ENCODE peak calls at places on chromosomes 16 and 17, in six cellular contexts. One of them, this sample, is unnamed.

GRCh38 chr17:67316776-67317175 is 49.6 kb downstream of the PSMD12 start:
- DNase-seq in CD8-positive, alpha-beta memory T cell: no peak
- DNase-seq in mucosa of descending colon: no peak
- DNase-seq in hepatocyte: no peak
- DNase-seq in lung: no peak
- DNase-seq in kidney epithelial cell: no peak
- DNase-seq in this sample: no peak

GRCh38 chr16:82801361-82801760 is 174.6 kb downstream of the CDH13 start:
- DNase-seq in CD8-positive, alpha-beta memory T cell: no peak
- DNase-seq in mucosa of descending colon: no peak
- DNase-seq in hepatocyte: no peak
- DNase-seq in lung: no peak
- DNase-seq in kidney epithelial cell: peak; percentile 1
- DNase-seq in this sample: no peak

GRCh38 chr16:49834496-49835009 is 21.4 kb downstream of the ZNF423 start:
- DNase-seq in CD8-positive, alpha-beta memory T cell: no peak
- DNase-seq in mucosa of descending colon: peak; percentile 50
- DNase-seq in hepatocyte: peak; percentile 87
- DNase-seq in lung: no peak
- DNase-seq in kidney epithelial cell: no peak
- DNase-seq in this sample: no peak

GRCh38 chr17:34306466-34306865 is 12.8 kb upstream of the CCL8 start:
- DNase-seq in CD8-positive, alpha-beta memory T cell: no peak
- DNase-seq in mucosa of descending colon: no peak
- DNase-seq in hepatocyte: peak; percentile 37
- DNase-seq in lung: peak; percentile 40
- DNase-seq in kidney epithelial cell: no peak
- DNase-seq in this sample: no peak

GRCh38 chr17:14010999-14011692 is 58.2 kb upstream of the COX10 start:
- DNase-seq in CD8-positive, alpha-beta memory T cell: no peak
- DNase-seq in mucosa of descending colon: no peak
- DNase-seq in hepatocyte: no peak
- DNase-seq in lung: no peak
- DNase-seq in kidney epithelial cell: no peak
- DNase-seq in this sample: no peak

GRCh38 chr17:31740611-31741082 is 118.4 kb downstream of the COPRS start:
- DNase-seq in CD8-positive, alpha-beta memory T cell: no peak
- DNase-seq in mucosa of descending colon: no peak
- DNase-seq in hepatocyte: peak; percentile 49
- DNase-seq in lung: no peak
- DNase-seq in kidney epithelial cell: no peak
- DNase-seq in this sample: no peak

GRCh38 chr17:45129426-45129939 is 2.8 kb downstream of the PLCD3 start:
- DNase-seq in CD8-positive, alpha-beta memory T cell: no peak
- DNase-seq in mucosa of descending colon: peak; percentile 60
- DNase-seq in hepatocyte: peak; percentile 89
- DNase-seq in lung: no peak
- DNase-seq in kidney epithelial cell: no peak
- DNase-seq in this sample: peak; percentile 89

GRCh38 chr16:74107795-74108610 is 188.6 kb upstream of the PSMD7 start:
- DNase-seq in CD8-positive, alpha-beta memory T cell: no peak
- DNase-seq in mucosa of descending colon: peak; percentile 71
- DNase-seq in hepatocyte: peak; percentile 60
- DNase-seq in lung: peak; percentile 53
- DNase-seq in kidney epithelial cell: peak; percentile 2
- DNase-seq in this sample: peak; percentile 61

GRCh38 chr17:57284984-57285646 is 28.8 kb downstream of the MSI2 start:
- DNase-seq in CD8-positive, alpha-beta memory T cell: peak; percentile 33
- DNase-seq in mucosa of descending colon: peak; percentile 12
- DNase-seq in hepatocyte: no peak
- DNase-seq in lung: no peak
- DNase-seq in kidney epithelial cell: no peak
- DNase-seq in this sample: peak; percentile 65

DNA sequence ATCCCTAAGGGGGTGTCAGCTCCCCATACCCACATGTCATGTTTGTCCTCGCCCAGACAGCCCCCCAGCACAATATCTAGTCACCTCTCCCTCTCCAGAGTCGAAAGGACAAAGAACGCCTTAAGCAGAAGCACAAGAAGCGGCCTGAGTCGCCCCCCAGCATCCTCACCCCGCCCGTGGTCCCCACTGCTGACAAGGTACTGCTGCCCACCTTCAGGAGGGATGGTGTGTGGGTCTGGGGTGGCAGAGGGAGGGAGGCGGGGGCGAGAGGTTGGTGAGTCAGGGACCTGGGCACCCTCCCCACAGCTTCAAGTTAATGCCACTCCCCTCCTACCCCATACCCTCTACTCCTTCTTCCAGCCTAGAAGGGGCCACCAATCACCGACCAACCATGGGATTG is 7.5 kb downstream of the MLLT6 start:
- DNase-seq in CD8-positive, alpha-beta memory T cell: no peak
- DNase-seq in mucosa of descending colon: no peak
- DNase-seq in hepatocyte: no peak
- DNase-seq in lung: no peak
- DNase-seq in kidney epithelial cell: no peak
- DNase-seq in this sample: no peak
- H3K36me3 ChIP-seq in CD8-positive, alpha-beta memory T cell: peaks cover 90% of the 10 kb centered on the region
- H3K36me3 ChIP-seq in mucosa of descending colon: no peaks in the 10 kb centered on the region
- H3K36me3 ChIP-seq in hepatocyte: no peaks in the 10 kb centered on the region
- H3K36me3 ChIP-seq in lung: peaks cover 18% of the 10 kb centered on the region
- H3K36me3 ChIP-seq in kidney epithelial cell: peaks cover 4% of the 10 kb centered on the region
- H3K36me3 ChIP-seq in this sample: peaks cover 54% of the 10 kb centered on the region

GRCh38 chr16:513950-514349 is 13.6 kb upstream of the CAPN15 start:
- DNase-seq in CD8-positive, alpha-beta memory T cell: no peak
- DNase-seq in mucosa of descending colon: no peak
- DNase-seq in hepatocyte: no peak
- DNase-seq in lung: no peak
- DNase-seq in kidney epithelial cell: no peak
- DNase-seq in this sample: no peak

GRCh38 chr16:518858-519257 is 8.7 kb upstream of the CAPN15 start:
- DNase-seq in CD8-positive, alpha-beta memory T cell: no peak
- DNase-seq in mucosa of descending colon: no peak
- DNase-seq in hepatocyte: no peak
- DNase-seq in lung: no peak
- DNase-seq in kidney epithelial cell: no peak
- DNase-seq in this sample: no peak

GRCh38 chr16:512802-513201 is 14.7 kb upstream of the CAPN15 start:
- DNase-seq in CD8-positive, alpha-beta memory T cell: no peak
- DNase-seq in mucosa of descending colon: no peak
- DNase-seq in hepatocyte: no peak
- DNase-seq in lung: no peak
- DNase-seq in kidney epithelial cell: no peak
- DNase-seq in this sample: no peak

GRCh38 chr16:515175-515962 is 12.1 kb upstream of the CAPN15 start:
- DNase-seq in CD8-positive, alpha-beta memory T cell: no peak
- DNase-seq in mucosa of descending colon: no peak
- DNase-seq in hepatocyte: no peak
- DNase-seq in lung: no peak
- DNase-seq in kidney epithelial cell: no peak
- DNase-seq in this sample: no peak

DNA sequence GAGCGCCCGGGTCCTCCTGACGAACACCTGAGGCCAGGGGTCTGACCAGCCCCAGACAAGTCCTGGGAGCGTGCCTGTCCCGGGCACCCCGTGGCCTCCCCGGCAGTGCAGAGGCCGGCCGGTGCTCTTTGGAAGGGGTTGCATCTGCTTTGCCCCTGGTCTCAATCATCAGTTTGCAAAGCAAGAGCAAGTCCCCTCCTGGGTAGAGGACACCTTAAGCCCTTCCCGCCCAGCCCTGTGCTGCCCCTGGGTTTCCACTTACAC is 11.6 kb upstream of the CAPN15 start:
- DNase-seq in CD8-positive, alpha-beta memory T cell: no peak
- DNase-seq in mucosa of descending colon: no peak
- DNase-seq in hepatocyte: no peak
- DNase-seq in lung: no peak
- DNase-seq in kidney epithelial cell: no peak
- DNase-seq in this sample: no peak
- H3K36me3 ChIP-seq in CD8-positive, alpha-beta memory T cell: no peaks in the 10 kb centered on the region
- H3K36me3 ChIP-seq in mucosa of descending colon: no peaks in the 10 kb centered on the region
- H3K36me3 ChIP-seq in hepatocyte: no peaks in the 10 kb centered on the region
- H3K36me3 ChIP-seq in lung: no peaks in the 10 kb centered on the region
- H3K36me3 ChIP-seq in kidney epithelial cell: no peaks in the 10 kb centered on the region
- H3K36me3 ChIP-seq in this sample: peaks cover 68% of the 10 kb centered on the region

DNA sequence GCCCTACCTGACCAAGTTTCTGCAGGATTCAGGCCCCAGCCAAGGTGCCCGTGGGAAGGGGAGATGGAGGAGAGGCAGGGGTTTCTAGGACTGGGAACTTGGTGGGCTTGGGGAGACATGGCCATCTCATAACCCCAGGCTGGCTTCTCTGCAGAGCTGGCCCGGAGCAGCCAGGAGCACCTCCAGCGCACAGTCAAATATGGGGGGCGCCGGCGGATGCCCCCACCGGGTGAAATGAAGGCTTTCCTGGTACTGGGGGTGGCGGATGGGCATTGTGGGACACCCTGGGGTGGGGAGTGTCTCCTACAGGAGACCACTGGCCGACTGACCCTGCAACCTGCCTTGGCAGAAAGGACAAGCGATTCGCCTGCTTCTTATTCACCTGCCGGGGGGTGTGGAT is 9.2 kb upstream of the SMIM5 start:
- DNase-seq in CD8-positive, alpha-beta memory T cell: no peak
- DNase-seq in mucosa of descending colon: no peak
- DNase-seq in hepatocyte: no peak
- DNase-seq in lung: no peak
- DNase-seq in kidney epithelial cell: no peak
- DNase-seq in this sample: no peak
- H3K36me3 ChIP-seq in CD8-positive, alpha-beta memory T cell: no peaks in the 10 kb centered on the region
- H3K36me3 ChIP-seq in mucosa of descending colon: no peaks in the 10 kb centered on the region
- H3K36me3 ChIP-seq in hepatocyte: no peaks in the 10 kb centered on the region
- H3K36me3 ChIP-seq in lung: no peaks in the 10 kb centered on the region
- H3K36me3 ChIP-seq in kidney epithelial cell: no peaks in the 10 kb centered on the region
- H3K36me3 ChIP-seq in this sample: peaks cover 4% of the 10 kb centered on the region

DNA sequence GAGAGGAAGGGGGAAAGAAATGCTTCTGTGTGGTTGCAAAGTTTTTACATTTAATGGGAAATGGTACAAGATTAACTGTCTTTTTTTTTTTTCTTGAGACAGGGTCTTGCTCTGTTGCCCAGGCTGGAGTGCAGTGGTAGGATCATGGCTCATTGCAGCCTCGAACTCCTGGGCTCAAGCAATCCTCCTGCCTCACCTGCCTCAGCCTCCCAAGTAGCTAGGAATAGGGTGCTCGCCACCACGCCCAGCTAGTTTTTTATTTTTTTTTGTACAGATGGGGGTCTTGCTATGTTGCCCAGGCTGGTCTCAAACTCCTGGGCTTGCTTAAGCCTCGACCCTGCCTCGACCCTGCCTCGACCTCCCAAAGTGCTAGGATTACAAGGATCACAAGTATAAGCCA is 3.8 kb upstream of the ROGDI start:
- DNase-seq in CD8-positive, alpha-beta memory T cell: no peak
- DNase-seq in mucosa of descending colon: no peak
- DNase-seq in hepatocyte: no peak
- DNase-seq in lung: no peak
- DNase-seq in kidney epithelial cell: no peak
- DNase-seq in this sample: no peak
- H3K36me3 ChIP-seq in CD8-positive, alpha-beta memory T cell: peaks cover 9% of the 10 kb centered on the region
- H3K36me3 ChIP-seq in mucosa of descending colon: no peaks in the 10 kb centered on the region
- H3K36me3 ChIP-seq in hepatocyte: no peaks in the 10 kb centered on the region
- H3K36me3 ChIP-seq in lung: peaks cover 11% of the 10 kb centered on the region
- H3K36me3 ChIP-seq in kidney epithelial cell: no peaks in the 10 kb centered on the region
- H3K36me3 ChIP-seq in this sample: peaks cover 41% of the 10 kb centered on the region

DNA sequence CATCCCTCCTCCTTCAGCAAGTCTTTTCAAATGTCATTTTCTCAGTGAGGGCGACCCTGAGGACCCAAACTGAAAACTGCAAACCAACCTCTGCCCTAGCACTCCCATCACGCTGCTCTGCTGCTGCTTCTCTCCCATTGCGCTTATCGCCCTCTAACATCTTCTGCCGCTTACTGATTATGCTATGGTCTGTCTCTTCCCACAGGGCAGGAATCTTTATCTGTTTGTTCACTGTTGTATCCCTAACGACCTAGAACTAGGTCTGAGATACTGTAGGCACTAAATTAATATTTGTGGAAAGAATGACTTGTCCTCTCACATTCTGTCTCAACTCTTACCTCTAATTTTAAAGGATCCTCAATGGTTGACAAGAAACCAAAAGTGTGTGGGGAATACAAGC is 12.5 kb downstream of the ZSCAN32 start:
- DNase-seq in CD8-positive, alpha-beta memory T cell: no peak
- DNase-seq in mucosa of descending colon: no peak
- DNase-seq in hepatocyte: no peak
- DNase-seq in lung: no peak
- DNase-seq in kidney epithelial cell: no peak
- DNase-seq in this sample: no peak
- H3K36me3 ChIP-seq in CD8-positive, alpha-beta memory T cell: peaks cover 59% of the 10 kb centered on the region
- H3K36me3 ChIP-seq in mucosa of descending colon: peaks cover 21% of the 10 kb centered on the region
- H3K36me3 ChIP-seq in hepatocyte: peaks cover 11% of the 10 kb centered on the region
- H3K36me3 ChIP-seq in lung: peaks cover 39% of the 10 kb centered on the region
- H3K36me3 ChIP-seq in kidney epithelial cell: peaks cover 4% of the 10 kb centered on the region
- H3K36me3 ChIP-seq in this sample: peaks cover 44% of the 10 kb centered on the region

GRCh38 chr17:4974064-4974670 is 6.5 kb upstream of the SPAG7 start:
- DNase-seq in CD8-positive, alpha-beta memory T cell: no peak
- DNase-seq in mucosa of descending colon: no peak
- DNase-seq in hepatocyte: no peak
- DNase-seq in lung: no peak
- DNase-seq in kidney epithelial cell: no peak
- DNase-seq in this sample: no peak
- H3K36me3 ChIP-seq in CD8-positive, alpha-beta memory T cell: peaks cover 43% of the 10 kb centered on the region
- H3K36me3 ChIP-seq in mucosa of descending colon: peaks cover 3% of the 10 kb centered on the region
- H3K36me3 ChIP-seq in hepatocyte: no peaks in the 10 kb centered on the region
- H3K36me3 ChIP-seq in lung: peaks cover 13% of the 10 kb centered on the region
- H3K36me3 ChIP-seq in kidney epithelial cell: peaks cover 2% of the 10 kb centered on the region
- H3K36me3 ChIP-seq in this sample: peaks cover 19% of the 10 kb centered on the region

DNA sequence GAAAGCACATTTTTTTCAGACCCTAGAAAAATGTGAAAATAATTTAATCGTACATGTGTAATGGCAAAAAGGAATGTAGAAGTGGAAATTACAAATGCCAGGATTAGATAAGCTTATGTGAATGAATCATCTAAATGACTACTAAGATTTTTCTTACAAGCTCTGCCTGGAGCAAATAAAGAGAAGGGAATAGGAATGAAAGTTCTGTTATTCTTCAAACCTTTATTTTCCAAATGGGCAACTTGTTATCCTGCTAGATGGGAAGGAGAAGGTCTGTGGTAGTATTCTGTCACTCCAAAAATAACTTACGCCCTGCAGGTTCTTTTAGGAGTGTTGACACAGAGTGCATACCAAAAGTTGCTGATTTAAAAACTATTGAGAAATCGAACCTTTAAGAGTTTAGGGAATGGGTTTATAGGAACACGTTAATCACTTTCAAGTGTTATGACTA is 9.7 kb downstream of the CTCF start:
- DNase-seq in CD8-positive, alpha-beta memory T cell: no peak
- DNase-seq in mucosa of descending colon: no peak
- DNase-seq in hepatocyte: no peak
- DNase-seq in lung: no peak
- DNase-seq in kidney epithelial cell: no peak
- DNase-seq in this sample: no peak
- H3K36me3 ChIP-seq in CD8-positive, alpha-beta memory T cell: peaks cover 23% of the 10 kb centered on the region
- H3K36me3 ChIP-seq in mucosa of descending colon: no peaks in the 10 kb centered on the region
- H3K36me3 ChIP-seq in hepatocyte: peaks cover 5% of the 10 kb centered on the region
- H3K36me3 ChIP-seq in lung: peaks cover 11% of the 10 kb centered on the region
- H3K36me3 ChIP-seq in kidney epithelial cell: no peaks in the 10 kb centered on the region
- H3K36me3 ChIP-seq in this sample: peaks cover 49% of the 10 kb centered on the region